ENCODE peak calls at places on chromosomes 5 and 9, in five cellular contexts. U is NCI-H1092, G is retinal pigment epithelial cell, Y is HTR-8/SVneo, X is colonic mucosa. F is an unnamed sample.

GRCh38 chr5:66675369-66675768 is 79.2 kb downstream of the MAST4 start:
- DNase-seq in U (no peak), G (no peak), Y (no peak), X (no peak), F (no peak)

GRCh38 chr5:89351232-89351631 is 468.2 kb upstream of the MEF2C start:
- DNase-seq in Y (no peak), X (no peak), G (peak; percentile 37), U (no peak), F (no peak)

GRCh38 chr5:6158974-6159863 is 219.1 kb downstream of the MED10 start:
- DNase-seq in X (no peak), G (no peak), Y (peak; percentile 65), U (peak; percentile 50), F (peak; percentile 10)

GRCh38 chr9:76374702-76375543 is 19.3 kb downstream of the RFK start:
- DNase-seq in X (peak; percentile 95), Y (peak; percentile 86), G (peak; percentile 59), U (no peak), F (peak; percentile 80)

GRCh38 chr5:62720036-62720441 is 141.4 kb downstream of the LRRC70 start:
- DNase-seq in Y (no peak), U (peak; percentile 4), X (no peak), G (no peak), F (no peak)

GRCh38 chr9:82996931-82997330 is 66.0 kb downstream of the RASEF start:
- DNase-seq in Y (no peak), G (no peak), U (no peak), X (no peak), F (no peak)

GRCh38 chr9:133702798-133703570 is 35.2 kb downstream of the SARDH start:
- DNase-seq in U (no peak), G (no peak), X (no peak), Y (no peak), F (no peak)

GRCh38 chr9:24912767-24913166 is 367.1 kb upstream of the IZUMO3 start:
- DNase-seq in Y (peak; percentile 1), U (no peak), X (no peak), G (peak; percentile 6), F (no peak)

GRCh38 chr9:109997682-109998081 is 210.3 kb downstream of the C9orf152 start:
- DNase-seq in X (no peak), U (no peak), G (no peak), Y (no peak), F (no peak)

GRCh38 chr9:118059520-118060278 is 355.5 kb downstream of the TLR4 start:
- DNase-seq in Y (no peak), U (no peak), X (no peak), G (peak; percentile 9), F (peak; percentile 2)

GRCh38 chr5:471750-472058 is 28.7 kb downstream of the EXOC3 start:
- DNase-seq in U (no peak), Y (no peak), X (no peak), G (no peak), F (no peak)

GRCh38 chr5:132260051-132260450 is 2.6 kb downstream of the PDLIM4 start:
- DNase-seq in X (peak; percentile 20), Y (no peak), U (no peak), G (no peak), F (no peak)

GRCh38 chr9:36033788-36034187 is 2.9 kb upstream of the RECK start:
- DNase-seq in Y (no peak), U (no peak), X (no peak), G (no peak), F (no peak)

GRCh38 chr5:150618188-150618587 is 22.3 kb upstream of the SYNPO start:
- DNase-seq in U (no peak), X (no peak), Y (no peak), G (no peak), F (no peak)

GRCh38 chr5:91474201-91474600 is 91.1 kb upstream of the ARRDC3 start:
- DNase-seq in Y (no peak), U (no peak), G (no peak), X (no peak), F (no peak)

GRCh38 chr5:68418230-68418629 is 202.7 kb downstream of the PIK3R1 start:
- DNase-seq in U (no peak), G (peak; percentile 40), X (no peak), Y (no peak), F (no peak)

GRCh38 chr5:1321576-1321975 is 23.3 kb downstream of the CLPTM1L start:
- DNase-seq in Y (no peak), X (no peak), U (no peak), G (no peak), F (no peak)

GRCh38 chr9:101449071-101449721 is 13.6 kb upstream of the ALDOB start:
- DNase-seq in Y (peak; percentile 67), G (peak; percentile 24), X (peak; percentile 84), U (peak; percentile 48), F (no peak)

GRCh38 chr5:119082691-119083090 is 11.8 kb downstream of the DMXL1 start:
- DNase-seq in U (no peak), G (no peak), X (no peak), Y (no peak), F (no peak)

GRCh38 chr5:60541980-60542379 is 158.0 kb downstream of the DEPDC1B start:
- DNase-seq in U (no peak), X (no peak), Y (no peak), G (peak; percentile 14), F (peak; percentile 20)

GRCh38 chr9:108761530-108762347 is 94.0 kb downstream of the ACTL7B start:
- DNase-seq in U (peak; percentile 37), X (peak; percentile 65), Y (peak; percentile 66), G (no peak), F (no peak)